ENCODE peak calls at places on chromosomes 5 and 9, in ten cellular contexts. G is T47D; K is immature natural killer cell; A is EL; V is MCF 10A; H is neural crest cell; Y is stimulated activated CD4-positive, alpha-beta T cell treated with anti-CD3 and anti-CD28 coated beads, Interleukin-2, amount 100 ng/mL, for 48 hours; T is hypothalamus; R is COLO829; E is AG10803. U is an unnamed sample.

GRCh38 chr5:61659221-61659696 is 327.2 kb downstream of the ZSWIM6 start:
- DNase-seq in G (peak), K (no peak), A (no peak), V (no peak), H (no peak), Y (no peak), T (no peak), R (no peak), E (no peak), U (no peak)

GRCh38 chr9:2101524-2101923 is 86.4 kb downstream of the SMARCA2 start:
- DNase-seq in G (no peak), K (no peak), A (no peak), V (no peak), H (no peak), Y (no peak), T (no peak), R (no peak), E (no peak), U (no peak)

GRCh38 chr5:8057764-8058163 is 188.8 kb downstream of the MTRR start:
- DNase-seq in G (no peak), K (no peak), A (peak), V (no peak), H (no peak), Y (no peak), T (no peak), R (no peak), E (peak), U (no peak)

GRCh38 chr5:172293054-172293744 is 9.6 kb upstream of the UBTD2 start:
- DNase-seq in G (peak), K (peak), A (peak), V (peak), H (peak), Y (peak), T (peak), R (peak), E (peak), U (peak)

GRCh38 chr9:116070256-116070914 is 83.2 kb upstream of the PAPPA start:
- DNase-seq in G (no peak), K (no peak), A (no peak), V (no peak), H (no peak), Y (no peak), T (no peak), R (no peak), E (peak), U (no peak)

GRCh38 chr9:136293476-136294077 is 10.3 kb downstream of the CCDC187 start:
- DNase-seq in G (no peak), K (no peak), A (no peak), V (no peak), H (no peak), Y (no peak), T (no peak), R (no peak), E (no peak), U (no peak)

GRCh38 chr9:122684851-122685250 is 9.9 kb downstream of the OR1L3 start:
- DNase-seq in G (no peak), K (no peak), A (no peak), V (no peak), H (no peak), Y (no peak), T (no peak), R (no peak), E (no peak), U (no peak)

GRCh38 chr9:93895535-93895934 is 59.6 kb downstream of the BARX1 start:
- DNase-seq in G (no peak), K (no peak), A (no peak), V (no peak), H (no peak), Y (no peak), T (no peak), R (no peak), E (no peak), U (no peak)

GRCh38 chr9:118782790-118783463 is 586.3 kb downstream of the BRINP1 start:
- DNase-seq in G (no peak), K (no peak), A (no peak), V (no peak), H (no peak), Y (no peak), T (no peak), R (no peak), E (no peak), U (no peak)

GRCh38 chr9:134984372-134985240 is 66.9 kb upstream of the FCN1 start:
- DNase-seq in G (no peak), K (no peak), A (no peak), V (no peak), H (no peak), Y (no peak), T (no peak), R (no peak), E (no peak), U (no peak)

GRCh38 chr5:174418809-174419522 is 305.4 kb upstream of the MSX2 start:
- DNase-seq in G (peak), K (no peak), A (no peak), V (no peak), H (peak), Y (no peak), T (no peak), R (no peak), E (no peak), U (no peak)

GRCh38 chr5:172683696-172684464 is 42.8 kb downstream of the NEURL1B start:
- DNase-seq in G (no peak), K (peak), A (no peak), V (no peak), H (no peak), Y (peak), T (no peak), R (no peak), E (no peak), U (no peak)

GRCh38 chr5:96316017-96316416 is 117.0 kb downstream of the PCSK1 start:
- DNase-seq in G (no peak), K (no peak), A (no peak), V (no peak), H (no peak), Y (no peak), T (no peak), R (no peak), E (no peak), U (no peak)

GRCh38 chr9:129471201-129472019 is 149.5 kb downstream of the C9orf50 start:
- DNase-seq in G (no peak), K (no peak), A (no peak), V (no peak), H (no peak), Y (no peak), T (no peak), R (no peak), E (no peak), U (no peak)

GRCh38 chr9:214488-215448 is at the start of gene DOCK8:
- DNase-seq in G (peak), K (peak), A (peak), V (peak), H (peak), Y (peak), T (no peak), R (no peak), E (no peak), U (peak)

GRCh38 chr5:68246802-68247201 is 31.2 kb downstream of the PIK3R1 start:
- DNase-seq in G (peak), K (no peak), A (no peak), V (no peak), H (no peak), Y (no peak), T (no peak), R (no peak), E (no peak), U (no peak)

GRCh38 chr5:127650022-127650421 is 1.1 kb downstream of the CTXN3 start:
- DNase-seq in G (no peak), K (no peak), A (no peak), V (no peak), H (no peak), Y (no peak), T (no peak), R (no peak), E (no peak), U (no peak)

GRCh38 chr5:161925960-161926359 is 78.0 kb downstream of the GABRA1 start:
- DNase-seq in G (no peak), K (no peak), A (no peak), V (peak), H (no peak), Y (no peak), T (no peak), R (no peak), E (no peak), U (no peak)

GRCh38 chr5:40791715-40792139 is 6.4 kb downstream of the PRKAA1 start:
- DNase-seq in G (peak), K (no peak), A (peak), V (peak), H (no peak), Y (no peak), T (no peak), R (no peak), E (no peak), U (no peak)

GRCh38 chr9:14770592-14770991 is 48.1 kb upstream of the CER1 start:
- DNase-seq in G (no peak), K (no peak), A (no peak), V (no peak), H (no peak), Y (no peak), T (no peak), R (no peak), E (no peak), U (no peak)

GRCh38 chr9:28093141-28093540 is 519.9 kb upstream of the C9orf72 start:
- DNase-seq in G (no peak), K (no peak), A (no peak), V (no peak), H (no peak), Y (no peak), T (no peak), R (no peak), E (no peak), U (no peak)

GRCh38 chr5:96615223-96615622 is 47.0 kb upstream of the CAST start:
- DNase-seq in G (no peak), K (no peak), A (no peak), V (no peak), H (no peak), Y (no peak), T (no peak), R (no peak), E (no peak), U (no peak)

GRCh38 chr5:10315824-10316509 is 8.3 kb upstream of the CMBL start:
- DNase-seq in G (no peak), K (no peak), A (no peak), V (no peak), H (no peak), Y (no peak), T (no peak), R (no peak), E (no peak), U (no peak)

GRCh38 chr9:130825051-130825651 is 9.9 kb upstream of the ABL1 start:
- DNase-seq in G (peak), K (no peak), A (peak), V (peak), H (no peak), Y (no peak), T (no peak), R (no peak), E (peak), U (no peak)

GRCh38 chr9:123651273-123651672 is 278.7 kb downstream of the DENND1A start:
- DNase-seq in G (no peak), K (no peak), A (no peak), V (no peak), H (no peak), Y (no peak), T (no peak), R (no peak), E (no peak), U (no peak)

GRCh38 chr5:10130881-10131280 is 118.8 kb downstream of the ATPSCKMT start:
- DNase-seq in G (no peak), K (no peak), A (no peak), V (no peak), H (no peak), Y (no peak), T (no peak), R (no peak), E (no peak), U (no peak)